ENCODE peak calls at places on chromosome 2, in eight cellular contexts. C, I, T, W, Y, X, L and K are unnamed samples.

GRCh38 chr2:235618039-235618438 is 124.2 kb downstream of the AGAP1 start:
- DNase-seq in C (no peak), I (no peak), T (peak; percentile 80), W (no peak), Y (peak; percentile 73), X (no peak), L (no peak), K (peak; percentile 71)

GRCh38 chr2:238430781-238431180 is 4.1 kb downstream of the ASB1 start:
- DNase-seq in C (no peak), I (no peak), T (no peak), W (no peak), Y (no peak), X (no peak), L (no peak), K (no peak)

GRCh38 chr2:120441744-120442471 is 96.0 kb downstream of the INHBB start:
- DNase-seq in C (no peak), I (no peak), T (peak; percentile 21), W (no peak), Y (peak; percentile 32), X (no peak), L (no peak), K (peak; percentile 38)

GRCh38 chr2:75289771-75290170 is 90.5 kb upstream of the TACR1 start:
- DNase-seq in C (no peak), I (no peak), T (peak; percentile 30), W (no peak), Y (no peak), X (no peak), L (no peak), K (peak; percentile 22)

GRCh38 chr2:127014630-127015029 is 92.3 kb downstream of the BIN1 start:
- DNase-seq in C (no peak), I (no peak), T (peak; percentile 91), W (no peak), Y (peak; percentile 99), X (no peak), L (no peak), K (peak; percentile 84)

GRCh38 chr2:149645391-149645790 is 57.8 kb upstream of the MMADHC start:
- DNase-seq in C (no peak), I (no peak), T (peak; percentile 63), W (no peak), Y (peak; percentile 42), X (no peak), L (no peak), K (peak; percentile 32)

GRCh38 chr2:196487426-196487825 is 152.1 kb upstream of the CCDC150 start:
- DNase-seq in C (no peak), I (no peak), T (peak; percentile 58), W (no peak), Y (peak; percentile 12), X (no peak), L (no peak), K (peak; percentile 20)

GRCh38 chr2:240564571-240565266 is 3.6 kb upstream of the RNPEPL1 start:
- DNase-seq in C (peak; percentile 61), I (no peak), T (no peak), W (no peak), Y (peak; percentile 55), X (no peak), L (no peak), K (no peak)

DNA sequence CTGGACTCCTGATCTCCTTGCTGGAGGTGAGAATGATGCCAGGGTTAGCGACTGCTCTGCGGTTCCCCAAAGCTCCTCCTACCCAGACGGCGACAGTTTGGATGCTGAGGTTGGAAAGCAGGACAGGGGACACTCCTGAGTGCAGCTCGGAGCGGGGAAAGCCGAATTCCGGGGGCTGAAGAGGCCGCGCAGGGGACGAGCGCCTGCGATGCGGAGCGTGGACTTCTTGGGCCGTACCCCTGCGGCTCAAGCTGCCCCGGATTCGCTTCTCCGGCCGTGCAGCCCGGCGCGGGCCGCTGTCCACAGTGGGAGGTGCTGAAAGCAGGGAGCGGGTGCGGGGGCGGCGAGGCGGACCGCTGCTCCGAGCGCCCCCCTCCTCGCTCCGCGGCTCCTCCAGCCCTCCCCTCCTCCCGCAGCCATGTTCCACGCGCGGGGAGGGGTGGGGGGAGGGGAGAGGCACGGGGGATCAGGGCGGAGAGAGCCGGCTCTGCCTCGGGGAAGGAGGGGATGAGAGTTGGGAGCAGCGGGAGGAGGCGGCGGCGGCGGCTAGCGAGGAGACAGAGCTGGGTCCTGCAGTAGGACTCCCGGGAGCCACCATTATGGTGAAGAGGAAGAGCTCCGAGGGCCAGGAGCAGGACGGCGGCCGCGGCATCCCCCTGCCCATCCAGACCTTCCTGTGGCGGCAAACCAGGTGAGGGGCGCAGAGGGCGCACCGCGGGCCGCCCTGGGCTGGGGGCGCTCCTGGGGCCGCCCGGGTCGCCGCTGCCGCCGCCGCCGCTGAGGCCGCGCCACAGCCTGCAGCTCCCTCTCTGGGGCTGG is at the start of gene UNC80:
- DNase-seq in C (no peak), I (no peak), T (peak; percentile 49), W (peak; percentile 11), Y (peak; percentile 69), X (peak; percentile 50), L (peak; percentile 72), K (peak; percentile 73)
- H3K4me3 ChIP-seq in C (no peak within 1 kb of the TSS), I (peak within 1 kb of the TSS; percentile 39), T (peak within 1 kb of the TSS; percentile 57), W (peak within 1 kb of the TSS; percentile 33), Y (peak within 1 kb of the TSS; percentile 44), X (peak within 1 kb of the TSS; percentile 22), L (peak within 1 kb of the TSS; percentile 72), K (peak within 1 kb of the TSS; percentile 37)

DNA sequence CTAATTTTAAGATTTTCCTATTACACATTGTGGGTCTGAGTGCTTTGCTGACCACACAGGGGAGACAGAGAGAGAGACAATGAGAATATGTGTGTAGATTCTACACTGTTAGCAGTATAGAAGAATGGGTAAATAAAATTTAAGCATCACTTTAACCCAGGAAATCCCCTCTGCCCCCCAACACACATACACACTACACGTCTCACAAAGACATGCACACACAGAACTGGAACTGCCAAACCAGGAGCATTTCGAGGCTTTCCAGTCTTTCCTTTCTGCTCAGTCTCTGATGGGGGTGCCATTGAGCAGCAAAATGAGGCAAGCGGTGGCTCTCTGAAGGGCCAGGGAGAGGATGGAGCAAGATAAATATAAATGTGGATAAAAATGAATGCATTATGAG is 2.5 kb downstream of the MERTK start:
- DNase-seq in C (no peak), I (no peak), T (peak; percentile 45), W (peak; percentile 22), Y (peak; percentile 62), X (no peak), L (peak; percentile 30), K (peak; percentile 45)
- TF ChIP-seq CTCF in C (no peak), I (peak; percentile 35), T (peak; percentile 26), W (peak; percentile 51), Y (peak; percentile 58), X (no peak), L (peak; percentile 48), K (peak; percentile 51)

DNA sequence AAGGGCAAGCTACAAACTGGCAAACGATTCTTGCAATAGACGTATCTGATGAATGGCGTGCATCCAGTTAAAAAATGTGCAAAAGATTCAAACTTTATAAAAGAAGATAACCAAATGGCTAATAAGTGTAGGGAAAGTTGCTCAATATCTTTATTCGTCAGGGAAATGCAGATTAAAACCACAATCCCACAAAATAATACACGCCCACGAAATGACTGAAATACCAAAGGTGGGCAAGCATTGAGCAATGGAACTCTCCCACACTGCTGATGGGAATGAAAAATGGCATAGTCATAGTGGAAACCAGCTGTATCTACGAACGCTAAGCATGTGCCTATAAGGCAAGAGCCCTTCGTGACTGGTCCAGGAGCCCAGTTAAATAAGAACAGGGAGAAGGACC is 168.6 kb upstream of the SIX2 start:
- DNase-seq in C (no peak), I (no peak), T (peak; percentile 100), W (no peak), Y (peak; percentile 97), X (no peak), L (no peak), K (peak; percentile 92)
- H3K4me3 ChIP-seq in C (no peak overlapping the region), I (no peak overlapping the region), T (no peak overlapping the region), W (no peak overlapping the region), Y (no peak overlapping the region), X (no peak overlapping the region), L (no peak overlapping the region), K (no peak overlapping the region)

GRCh38 chr2:174611851-174612250 is 14.2 kb upstream of the WIPF1 start:
- DNase-seq in C (no peak), I (no peak), T (no peak), W (no peak), Y (no peak), X (no peak), L (no peak), K (no peak)

GRCh38 chr2:174611006-174611405 is 13.4 kb upstream of the WIPF1 start:
- DNase-seq in C (no peak), I (no peak), T (no peak), W (no peak), Y (no peak), X (no peak), L (no peak), K (no peak)

GRCh38 chr2:174609261-174609660 is 11.7 kb upstream of the WIPF1 start:
- DNase-seq in C (no peak), I (no peak), T (no peak), W (no peak), Y (no peak), X (no peak), L (no peak), K (no peak)

GRCh38 chr2:174608866-174609214 is 11.2 kb upstream of the WIPF1 start:
- DNase-seq in C (peak; percentile 81), I (no peak), T (no peak), W (no peak), Y (no peak), X (no peak), L (peak; percentile 14), K (no peak)

DNA sequence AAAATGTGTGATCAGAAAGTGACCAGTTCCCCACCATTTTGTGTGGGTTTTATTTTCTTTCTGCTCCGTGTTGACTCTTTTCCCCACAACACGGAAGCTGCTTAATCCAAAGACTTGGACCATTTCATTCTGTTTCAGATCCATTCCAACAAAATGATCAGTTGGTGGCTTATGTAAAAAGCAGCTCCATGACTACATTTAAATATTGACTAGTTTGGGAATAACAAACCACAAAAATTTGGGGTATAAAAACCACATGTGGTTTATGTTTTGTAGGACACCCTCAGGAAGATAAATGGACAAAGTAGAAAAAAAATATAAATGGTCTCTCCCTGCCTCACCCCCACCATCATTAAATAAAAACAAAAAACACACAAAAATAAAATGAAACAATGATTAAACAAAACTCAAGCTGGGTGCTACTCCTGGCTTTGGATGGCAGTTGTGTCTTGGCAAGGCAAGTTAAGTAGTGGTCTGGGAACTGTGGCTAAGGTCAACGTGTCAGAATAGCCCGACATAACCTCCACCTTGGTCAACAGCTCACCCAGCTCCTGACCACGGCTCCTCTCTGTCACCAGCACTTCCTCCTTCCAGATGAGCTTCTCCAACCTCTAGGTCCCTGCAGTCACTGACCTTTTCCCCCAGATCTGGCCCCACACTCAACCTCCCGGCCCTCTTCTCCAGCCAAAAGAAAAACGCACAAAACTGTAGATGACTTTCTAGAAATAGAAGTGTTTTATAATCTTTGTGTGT is 12.8 kb upstream of the WIPF1 start:
- DNase-seq in C (peak; percentile 69), I (no peak), T (peak; percentile 55), W (no peak), Y (no peak), X (no peak), L (no peak), K (peak; percentile 50)
- TF ChIP-seq CTCF in C (no peak), I (no peak), T (no peak), W (no peak), Y (no peak), X (no peak), L (no peak), K (no peak)